ENCODE peak calls at places on chromosomes 1 and 21, in ten cellular contexts. O, U, D, Z, J, W, B, P, S and G are unnamed samples.

GRCh38 chr1:196450143-196450911 is 157.9 kb downstream of the KCNT2 start:
- DNase-seq in O (no peak), D (no peak), W (no peak), U (no peak), Z (no peak), S (no peak), B (no peak), J (no peak), P (no peak), G (no peak)

GRCh38 chr1:203682401-203683383 is 56.1 kb downstream of the ATP2B4 start:
- DNase-seq in W (no peak), P (no peak), O (no peak), B (no peak), J (no peak), S (peak), D (peak), U (peak), Z (peak), G (no peak)

GRCh38 chr1:169487153-169487552 is 1.4 kb upstream of the SLC19A2 start:
- DNase-seq in Z (no peak), U (no peak), B (no peak), P (no peak), W (peak), S (no peak), J (no peak), D (no peak), O (no peak), G (peak)

GRCh38 chr1:40824591-40825429 is 37.4 kb downstream of the CITED4 start:
- DNase-seq in W (no peak), J (no peak), U (no peak), O (no peak), D (no peak), Z (peak), P (no peak), B (peak), S (no peak), G (no peak)

GRCh38 chr1:42680921-42681683 is 1.1 kb upstream of the YBX1 start:
- DNase-seq in W (peak), S (no peak), U (peak), Z (no peak), J (no peak), O (no peak), B (peak), P (no peak), D (no peak), G (peak)

GRCh38 chr1:152036316-152037216 is at the start of gene S100A11:
- DNase-seq in S (peak), P (peak), U (peak), Z (peak), D (peak), O (peak), B (peak), J (peak), W (peak), G (peak)

GRCh38 chr1:174682419-174683008 is 234.8 kb downstream of the GPR52 start:
- DNase-seq in S (no peak), O (no peak), U (no peak), W (no peak), D (no peak), B (peak), J (no peak), Z (peak), P (no peak), G (no peak)

GRCh38 chr1:48227165-48228013 is 4.9 kb downstream of the SLC5A9 start:
- DNase-seq in W (no peak), S (peak), U (peak), Z (no peak), D (no peak), J (no peak), B (no peak), P (no peak), O (no peak), G (no peak)

GRCh38 chr1:75328691-75329090 is 194.5 kb downstream of the LHX8 start:
- DNase-seq in W (no peak), U (no peak), S (no peak), B (no peak), D (no peak), O (no peak), J (no peak), P (no peak), Z (no peak), G (no peak)

GRCh38 chr1:61337471-61337870 is 255.1 kb downstream of the NFIA start:
- DNase-seq in U (no peak), O (no peak), S (no peak), J (no peak), W (no peak), D (no peak), Z (peak), P (no peak), B (no peak), G (no peak)

GRCh38 chr1:52469108-52469507 is 64.7 kb downstream of the PRPF38A start:
- DNase-seq in U (no peak), O (no peak), Z (no peak), S (no peak), P (no peak), B (no peak), W (no peak), J (no peak), D (no peak), G (no peak)

GRCh38 chr21:44985441-44986401 is 45.9 kb downstream of the SLX9 start:
- DNase-seq in P (no peak), O (peak), W (no peak), J (peak), Z (no peak), S (no peak), U (no peak), D (no peak), B (no peak), G (peak)

GRCh38 chr1:88079036-88079435 is 605.0 kb upstream of the PKN2 start:
- DNase-seq in Z (no peak), U (no peak), D (no peak), O (no peak), S (no peak), W (peak), B (peak), P (no peak), J (no peak), G (peak)

GRCh38 chr1:10679521-10680220 is 116.8 kb downstream of the CASZ1 start:
- DNase-seq in U (no peak), D (no peak), W (peak), S (peak), B (peak), J (peak), P (peak), Z (peak), O (no peak), G (peak)

GRCh38 chr1:67645495-67646144 is 39.4 kb upstream of the GADD45A start:
- DNase-seq in U (no peak), O (peak), S (no peak), J (peak), Z (peak), B (no peak), W (peak), P (peak), D (no peak), G (peak)

GRCh38 chr1:31938184-31938975 is at the start of gene PTP4A2:
- DNase-seq in P (peak), D (peak), J (peak), O (peak), U (peak), Z (peak), B (peak), W (peak), S (peak), G (peak)

GRCh38 chr21:44722701-44723100 is 11.3 kb upstream of the TSPEAR start:
- DNase-seq in J (no peak), Z (no peak), P (no peak), O (no peak), D (no peak), W (no peak), U (no peak), S (no peak), B (no peak), G (no peak)

GRCh38 chr1:48233666-48234065 is 11.2 kb downstream of the SLC5A9 start:
- DNase-seq in U (no peak), S (no peak), W (no peak), B (no peak), J (no peak), D (no peak), O (no peak), P (no peak), Z (no peak), G (no peak)

GRCh38 chr1:247060771-247061170 is 17.8 kb downstream of the ZNF670 start:
- DNase-seq in D (no peak), J (no peak), B (no peak), O (no peak), U (no peak), S (no peak), W (no peak), P (no peak), Z (no peak), G (no peak)

GRCh38 chr1:94302497-94302896 is 65.1 kb upstream of the ARHGAP29 start:
- DNase-seq in O (no peak), W (no peak), S (no peak), Z (no peak), J (no peak), U (no peak), P (no peak), B (no peak), D (no peak), G (no peak)

GRCh38 chr1:25460020-25460419 is 29.3 kb downstream of the MACO1 start:
- DNase-seq in J (no peak), O (no peak), Z (no peak), B (no peak), P (no peak), W (no peak), U (no peak), S (no peak), D (no peak), G (no peak)

GRCh38 chr1:230866171-230866811 is 2.0 kb downstream of the C1orf198 start:
- DNase-seq in S (no peak), W (no peak), Z (peak), O (no peak), J (no peak), P (peak), B (peak), U (no peak), D (no peak), G (no peak)

GRCh38 chr1:223834660-223835263 is 11.0 kb downstream of the TP53BP2 start:
- DNase-seq in Z (peak), S (no peak), U (peak), D (no peak), W (peak), P (no peak), J (no peak), B (peak), O (no peak), G (no peak)

GRCh38 chr1:5644281-5645134 is 347.7 kb downstream of the NPHP4 start:
- DNase-seq in S (no peak), P (no peak), U (no peak), J (no peak), W (no peak), Z (no peak), O (no peak), B (no peak), D (no peak), G (no peak)

GRCh38 chr1:63042278-63042677 is 258.3 kb downstream of the ATG4C start:
- DNase-seq in W (no peak), Z (no peak), S (no peak), P (no peak), O (no peak), J (no peak), B (no peak), U (no peak), D (no peak), G (peak)

GRCh38 chr1:217482356-217483102 is 148.4 kb downstream of the GPATCH2 start:
- DNase-seq in B (peak), S (peak), U (no peak), P (no peak), J (no peak), W (peak), O (no peak), Z (peak), D (no peak), G (peak)

GRCh38 chr1:53902235-53902920 is 8.4 kb downstream of the DIO1 start:
- DNase-seq in W (no peak), D (no peak), Z (no peak), U (no peak), O (no peak), P (no peak), J (no peak), S (no peak), B (no peak), G (peak)

GRCh38 chr1:67144696-67145095 is 9.9 kb upstream of the C1orf141 start:
- DNase-seq in O (no peak), P (no peak), U (peak), S (no peak), J (no peak), B (peak), Z (no peak), W (peak), D (no peak), G (peak)